ENCODE peak calls at places on chromosome 21, in eight cellular contexts. One of them, this sample, is unnamed.

GRCh38 chr21:8994640-8995511 is 1526.5 kb upstream of the TPTE start:
- DNase-seq in NCI-H1436: no peak
- DNase-seq in CMK: no peak
- DNase-seq in skeletal muscle cell: no peak
- DNase-seq in H9: no peak
- DNase-seq in EH: no peak
- DNase-seq in germinal center: no peak
- DNase-seq in natural killer cell treated with Interleukin-12 subunit alpha and Interleukin-12 subunit beta and Interleukin-15 and Interleukin-18, amount 100 ng/mL, for 72 hours: no peak
- DNase-seq in this sample: no peak

GRCh38 chr21:43703068-43703880 is 15.7 kb upstream of the PDXK start:
- DNase-seq in NCI-H1436: no peak
- DNase-seq in skeletal muscle cell: peak; percentile 77
- DNase-seq in CMK: no peak
- DNase-seq in H9: peak; percentile 53
- DNase-seq in germinal center: no peak
- DNase-seq in natural killer cell treated with Interleukin-12 subunit alpha and Interleukin-12 subunit beta and Interleukin-15 and Interleukin-18, amount 100 ng/mL, for 72 hours: no peak
- DNase-seq in EH: peak; percentile 69
- DNase-seq in this sample: no peak

GRCh38 chr21:28325618-28326017 is 667.1 kb downstream of the LTN1 start:
- DNase-seq in EH: no peak
- DNase-seq in CMK: no peak
- DNase-seq in natural killer cell treated with Interleukin-12 subunit alpha and Interleukin-12 subunit beta and Interleukin-15 and Interleukin-18, amount 100 ng/mL, for 72 hours: no peak
- DNase-seq in H9: peak; percentile 57
- DNase-seq in germinal center: no peak
- DNase-seq in NCI-H1436: no peak
- DNase-seq in skeletal muscle cell: no peak
- DNase-seq in this sample: no peak

GRCh38 chr21:43832648-43833047 is 32.4 kb upstream of the AGPAT3 start:
- DNase-seq in EH: no peak
- DNase-seq in germinal center: no peak
- DNase-seq in CMK: no peak
- DNase-seq in skeletal muscle cell: no peak
- DNase-seq in NCI-H1436: no peak
- DNase-seq in natural killer cell treated with Interleukin-12 subunit alpha and Interleukin-12 subunit beta and Interleukin-15 and Interleukin-18, amount 100 ng/mL, for 72 hours: no peak
- DNase-seq in H9: no peak
- DNase-seq in this sample: no peak

GRCh38 chr21:27380303-27380702 is 413.4 kb upstream of the ADAMTS5 start:
- DNase-seq in CMK: no peak
- DNase-seq in H9: no peak
- DNase-seq in NCI-H1436: no peak
- DNase-seq in EH: no peak
- DNase-seq in skeletal muscle cell: no peak
- DNase-seq in germinal center: no peak
- DNase-seq in natural killer cell treated with Interleukin-12 subunit alpha and Interleukin-12 subunit beta and Interleukin-15 and Interleukin-18, amount 100 ng/mL, for 72 hours: no peak
- DNase-seq in this sample: no peak

GRCh38 chr21:39882186-39882882 is 15.1 kb downstream of the PCP4 start:
- DNase-seq in skeletal muscle cell: no peak
- DNase-seq in EH: no peak
- DNase-seq in CMK: no peak
- DNase-seq in NCI-H1436: no peak
- DNase-seq in H9: no peak
- DNase-seq in natural killer cell treated with Interleukin-12 subunit alpha and Interleukin-12 subunit beta and Interleukin-15 and Interleukin-18, amount 100 ng/mL, for 72 hours: no peak
- DNase-seq in germinal center: no peak
- DNase-seq in this sample: no peak

GRCh38 chr21:39385299-39386145 is 36.6 kb upstream of the HMGN1 start:
- DNase-seq in H9: no peak
- DNase-seq in skeletal muscle cell: peak; percentile 40
- DNase-seq in natural killer cell treated with Interleukin-12 subunit alpha and Interleukin-12 subunit beta and Interleukin-15 and Interleukin-18, amount 100 ng/mL, for 72 hours: peak; percentile 82
- DNase-seq in CMK: peak; percentile 68
- DNase-seq in EH: peak; percentile 80
- DNase-seq in germinal center: peak; percentile 88
- DNase-seq in NCI-H1436: no peak
- DNase-seq in this sample: no peak

GRCh38 chr21:21232320-21232719 is 234.1 kb downstream of the NCAM2 start:
- DNase-seq in skeletal muscle cell: peak; percentile 21
- DNase-seq in germinal center: no peak
- DNase-seq in EH: peak; percentile 38
- DNase-seq in NCI-H1436: no peak
- DNase-seq in natural killer cell treated with Interleukin-12 subunit alpha and Interleukin-12 subunit beta and Interleukin-15 and Interleukin-18, amount 100 ng/mL, for 72 hours: no peak
- DNase-seq in H9: no peak
- DNase-seq in CMK: no peak
- DNase-seq in this sample: peak; percentile 32

GRCh38 chr21:15462092-15462491 is 267.7 kb upstream of the USP25 start:
- DNase-seq in germinal center: no peak
- DNase-seq in H9: no peak
- DNase-seq in EH: no peak
- DNase-seq in CMK: no peak
- DNase-seq in skeletal muscle cell: no peak
- DNase-seq in NCI-H1436: no peak
- DNase-seq in natural killer cell treated with Interleukin-12 subunit alpha and Interleukin-12 subunit beta and Interleukin-15 and Interleukin-18, amount 100 ng/mL, for 72 hours: no peak
- DNase-seq in this sample: no peak

GRCh38 chr21:46253610-46254124 is 25.1 kb upstream of the LSS start:
- DNase-seq in NCI-H1436: peak; percentile 81
- DNase-seq in H9: no peak
- DNase-seq in germinal center: no peak
- DNase-seq in EH: peak; percentile 11
- DNase-seq in CMK: peak; percentile 100
- DNase-seq in natural killer cell treated with Interleukin-12 subunit alpha and Interleukin-12 subunit beta and Interleukin-15 and Interleukin-18, amount 100 ng/mL, for 72 hours: peak; percentile 74
- DNase-seq in skeletal muscle cell: no peak
- DNase-seq in this sample: no peak

GRCh38 chr21:30249936-30250335 is 32.8 kb downstream of the KRTAP24-1 start:
- DNase-seq in skeletal muscle cell: no peak
- DNase-seq in CMK: no peak
- DNase-seq in NCI-H1436: no peak
- DNase-seq in germinal center: no peak
- DNase-seq in H9: no peak
- DNase-seq in natural killer cell treated with Interleukin-12 subunit alpha and Interleukin-12 subunit beta and Interleukin-15 and Interleukin-18, amount 100 ng/mL, for 72 hours: no peak
- DNase-seq in EH: no peak
- DNase-seq in this sample: no peak

GRCh38 chr21:42925114-42925907 is at the start of gene ERVH48-1:
- DNase-seq in H9: peak; percentile 83
- DNase-seq in NCI-H1436: no peak
- DNase-seq in germinal center: no peak
- DNase-seq in CMK: no peak
- DNase-seq in EH: no peak
- DNase-seq in natural killer cell treated with Interleukin-12 subunit alpha and Interleukin-12 subunit beta and Interleukin-15 and Interleukin-18, amount 100 ng/mL, for 72 hours: no peak
- DNase-seq in skeletal muscle cell: no peak
- DNase-seq in this sample: no peak

GRCh38 chr21:44462090-44462833 is 7.0 kb downstream of the LRRC3 start:
- DNase-seq in skeletal muscle cell: no peak
- DNase-seq in natural killer cell treated with Interleukin-12 subunit alpha and Interleukin-12 subunit beta and Interleukin-15 and Interleukin-18, amount 100 ng/mL, for 72 hours: no peak
- DNase-seq in germinal center: no peak
- DNase-seq in EH: no peak
- DNase-seq in NCI-H1436: no peak
- DNase-seq in CMK: no peak
- DNase-seq in H9: no peak
- DNase-seq in this sample: no peak

GRCh38 chr21:44279621-44280260 is 5.9 kb upstream of the AIRE start:
- DNase-seq in germinal center: no peak
- DNase-seq in EH: no peak
- DNase-seq in skeletal muscle cell: no peak
- DNase-seq in H9: no peak
- DNase-seq in natural killer cell treated with Interleukin-12 subunit alpha and Interleukin-12 subunit beta and Interleukin-15 and Interleukin-18, amount 100 ng/mL, for 72 hours: no peak
- DNase-seq in CMK: no peak
- DNase-seq in NCI-H1436: peak; percentile 83
- DNase-seq in this sample: no peak

GRCh38 chr21:14609274-14609673 is 63.2 kb upstream of the SAMSN1 start:
- DNase-seq in H9: no peak
- DNase-seq in NCI-H1436: no peak
- DNase-seq in CMK: no peak
- DNase-seq in natural killer cell treated with Interleukin-12 subunit alpha and Interleukin-12 subunit beta and Interleukin-15 and Interleukin-18, amount 100 ng/mL, for 72 hours: no peak
- DNase-seq in germinal center: no peak
- DNase-seq in skeletal muscle cell: no peak
- DNase-seq in EH: no peak
- DNase-seq in this sample: no peak

GRCh38 chr21:45384656-45385548 is 20.1 kb upstream of the COL18A1 start:
- DNase-seq in skeletal muscle cell: no peak
- DNase-seq in H9: no peak
- DNase-seq in CMK: no peak
- DNase-seq in NCI-H1436: no peak
- DNase-seq in natural killer cell treated with Interleukin-12 subunit alpha and Interleukin-12 subunit beta and Interleukin-15 and Interleukin-18, amount 100 ng/mL, for 72 hours: no peak
- DNase-seq in germinal center: no peak
- DNase-seq in EH: no peak
- DNase-seq in this sample: no peak

GRCh38 chr21:34914239-34914638 is 134.9 kb downstream of the RUNX1 start:
- DNase-seq in skeletal muscle cell: no peak
- DNase-seq in natural killer cell treated with Interleukin-12 subunit alpha and Interleukin-12 subunit beta and Interleukin-15 and Interleukin-18, amount 100 ng/mL, for 72 hours: no peak
- DNase-seq in H9: no peak
- DNase-seq in EH: no peak
- DNase-seq in CMK: no peak
- DNase-seq in NCI-H1436: no peak
- DNase-seq in germinal center: no peak
- DNase-seq in this sample: no peak

GRCh38 chr21:32562426-32562825 is 22.9 kb downstream of the TCP10L start:
- DNase-seq in skeletal muscle cell: peak; percentile 31
- DNase-seq in germinal center: no peak
- DNase-seq in H9: peak; percentile 62
- DNase-seq in EH: peak; percentile 88
- DNase-seq in natural killer cell treated with Interleukin-12 subunit alpha and Interleukin-12 subunit beta and Interleukin-15 and Interleukin-18, amount 100 ng/mL, for 72 hours: no peak
- DNase-seq in CMK: no peak
- DNase-seq in NCI-H1436: no peak
- DNase-seq in this sample: peak; percentile 18